ENCODE peak calls at places on chromosomes 6 and 20, in six cellular contexts. One of them, this sample, is unnamed.

GRCh38 chr6:85923013-85923430 is 280.3 kb upstream of the SYNCRIP start:
- DNase-seq in stimulated activated CD4-positive, alpha-beta T cell treated with anti-CD3 and anti-CD28 coated beads, TNF-alpha, amount 100 ng/mL, for 24 hours: no peak
- DNase-seq in fibroblast of mammary gland: peak
- DNase-seq in tibial nerve: no peak
- DNase-seq in A549: peak
- DNase-seq in stimulated activated CD8-positive, alpha-beta memory T cell treated with anti-CD3 and anti-CD28 coated beads, Interleukin-15, amount 100 ng/mL, for 4 hours: no peak
- DNase-seq in this sample: peak

GRCh38 chr6:44386364-44386928 is 1.1 kb upstream of the CDC5L start:
- DNase-seq in tibial nerve: no peak
- DNase-seq in A549: no peak
- DNase-seq in fibroblast of mammary gland: no peak
- DNase-seq in stimulated activated CD8-positive, alpha-beta memory T cell treated with anti-CD3 and anti-CD28 coated beads, Interleukin-15, amount 100 ng/mL, for 4 hours: no peak
- DNase-seq in stimulated activated CD4-positive, alpha-beta T cell treated with anti-CD3 and anti-CD28 coated beads, TNF-alpha, amount 100 ng/mL, for 24 hours: no peak
- DNase-seq in this sample: no peak

GRCh38 chr20:574297-574942 is 30.8 kb upstream of the CSNK2A1 start:
- DNase-seq in tibial nerve: no peak
- DNase-seq in stimulated activated CD8-positive, alpha-beta memory T cell treated with anti-CD3 and anti-CD28 coated beads, Interleukin-15, amount 100 ng/mL, for 4 hours: no peak
- DNase-seq in stimulated activated CD4-positive, alpha-beta T cell treated with anti-CD3 and anti-CD28 coated beads, TNF-alpha, amount 100 ng/mL, for 24 hours: no peak
- DNase-seq in fibroblast of mammary gland: no peak
- DNase-seq in A549: no peak
- DNase-seq in this sample: peak

GRCh38 chr20:17023036-17023435 is 203.8 kb upstream of the PCSK2 start:
- DNase-seq in A549: no peak
- DNase-seq in fibroblast of mammary gland: no peak
- DNase-seq in tibial nerve: no peak
- DNase-seq in stimulated activated CD4-positive, alpha-beta T cell treated with anti-CD3 and anti-CD28 coated beads, TNF-alpha, amount 100 ng/mL, for 24 hours: no peak
- DNase-seq in stimulated activated CD8-positive, alpha-beta memory T cell treated with anti-CD3 and anti-CD28 coated beads, Interleukin-15, amount 100 ng/mL, for 4 hours: no peak
- DNase-seq in this sample: no peak

GRCh38 chr6:34447915-34448314 is 18.0 kb upstream of the PACSIN1 start:
- DNase-seq in stimulated activated CD8-positive, alpha-beta memory T cell treated with anti-CD3 and anti-CD28 coated beads, Interleukin-15, amount 100 ng/mL, for 4 hours: no peak
- DNase-seq in fibroblast of mammary gland: no peak
- DNase-seq in tibial nerve: no peak
- DNase-seq in A549: no peak
- DNase-seq in stimulated activated CD4-positive, alpha-beta T cell treated with anti-CD3 and anti-CD28 coated beads, TNF-alpha, amount 100 ng/mL, for 24 hours: no peak
- DNase-seq in this sample: peak

GRCh38 chr20:40672095-40672494 is 16.9 kb downstream of the MAFB start:
- DNase-seq in stimulated activated CD8-positive, alpha-beta memory T cell treated with anti-CD3 and anti-CD28 coated beads, Interleukin-15, amount 100 ng/mL, for 4 hours: no peak
- DNase-seq in A549: no peak
- DNase-seq in tibial nerve: no peak
- DNase-seq in stimulated activated CD4-positive, alpha-beta T cell treated with anti-CD3 and anti-CD28 coated beads, TNF-alpha, amount 100 ng/mL, for 24 hours: no peak
- DNase-seq in fibroblast of mammary gland: no peak
- DNase-seq in this sample: no peak

GRCh38 chr6:89351632-89352328 is 742 bp downstream of the UBE2J1 start:
- DNase-seq in fibroblast of mammary gland: no peak
- DNase-seq in stimulated activated CD8-positive, alpha-beta memory T cell treated with anti-CD3 and anti-CD28 coated beads, Interleukin-15, amount 100 ng/mL, for 4 hours: no peak
- DNase-seq in stimulated activated CD4-positive, alpha-beta T cell treated with anti-CD3 and anti-CD28 coated beads, TNF-alpha, amount 100 ng/mL, for 24 hours: no peak
- DNase-seq in A549: peak
- DNase-seq in tibial nerve: no peak
- DNase-seq in this sample: peak

GRCh38 chr20:41179961-41180360 is 42.6 kb downstream of the PLCG1 start:
- DNase-seq in stimulated activated CD8-positive, alpha-beta memory T cell treated with anti-CD3 and anti-CD28 coated beads, Interleukin-15, amount 100 ng/mL, for 4 hours: no peak
- DNase-seq in stimulated activated CD4-positive, alpha-beta T cell treated with anti-CD3 and anti-CD28 coated beads, TNF-alpha, amount 100 ng/mL, for 24 hours: no peak
- DNase-seq in tibial nerve: peak
- DNase-seq in fibroblast of mammary gland: no peak
- DNase-seq in A549: no peak
- DNase-seq in this sample: peak

GRCh38 chr6:45959534-45960195 is 56.0 kb downstream of the CLIC5 start:
- DNase-seq in stimulated activated CD8-positive, alpha-beta memory T cell treated with anti-CD3 and anti-CD28 coated beads, Interleukin-15, amount 100 ng/mL, for 4 hours: no peak
- DNase-seq in tibial nerve: no peak
- DNase-seq in stimulated activated CD4-positive, alpha-beta T cell treated with anti-CD3 and anti-CD28 coated beads, TNF-alpha, amount 100 ng/mL, for 24 hours: no peak
- DNase-seq in fibroblast of mammary gland: peak
- DNase-seq in A549: no peak
- DNase-seq in this sample: no peak

GRCh38 chr6:30378290-30378937 is 33.5 kb downstream of the RPP21 start:
- DNase-seq in fibroblast of mammary gland: peak
- DNase-seq in A549: no peak
- DNase-seq in stimulated activated CD8-positive, alpha-beta memory T cell treated with anti-CD3 and anti-CD28 coated beads, Interleukin-15, amount 100 ng/mL, for 4 hours: no peak
- DNase-seq in stimulated activated CD4-positive, alpha-beta T cell treated with anti-CD3 and anti-CD28 coated beads, TNF-alpha, amount 100 ng/mL, for 24 hours: no peak
- DNase-seq in tibial nerve: no peak
- DNase-seq in this sample: no peak

GRCh38 chr6:52284131-52284459 is 447 bp downstream of the MCM3 start:
- DNase-seq in stimulated activated CD4-positive, alpha-beta T cell treated with anti-CD3 and anti-CD28 coated beads, TNF-alpha, amount 100 ng/mL, for 24 hours: peak
- DNase-seq in stimulated activated CD8-positive, alpha-beta memory T cell treated with anti-CD3 and anti-CD28 coated beads, Interleukin-15, amount 100 ng/mL, for 4 hours: no peak
- DNase-seq in fibroblast of mammary gland: peak
- DNase-seq in A549: no peak
- DNase-seq in tibial nerve: no peak
- DNase-seq in this sample: peak

GRCh38 chr6:89951574-89952360 is 57.5 kb downstream of the GJA10 start:
- DNase-seq in A549: no peak
- DNase-seq in stimulated activated CD4-positive, alpha-beta T cell treated with anti-CD3 and anti-CD28 coated beads, TNF-alpha, amount 100 ng/mL, for 24 hours: no peak
- DNase-seq in tibial nerve: no peak
- DNase-seq in stimulated activated CD8-positive, alpha-beta memory T cell treated with anti-CD3 and anti-CD28 coated beads, Interleukin-15, amount 100 ng/mL, for 4 hours: no peak
- DNase-seq in fibroblast of mammary gland: peak
- DNase-seq in this sample: peak

GRCh38 chr6:166553563-166554271 is 32.8 kb downstream of the RAMACL start:
- DNase-seq in tibial nerve: peak
- DNase-seq in A549: no peak
- DNase-seq in stimulated activated CD4-positive, alpha-beta T cell treated with anti-CD3 and anti-CD28 coated beads, TNF-alpha, amount 100 ng/mL, for 24 hours: no peak
- DNase-seq in fibroblast of mammary gland: peak
- DNase-seq in stimulated activated CD8-positive, alpha-beta memory T cell treated with anti-CD3 and anti-CD28 coated beads, Interleukin-15, amount 100 ng/mL, for 4 hours: no peak
- DNase-seq in this sample: no peak

GRCh38 chr6:149897855-149898744 is at the start of gene RAET1E:
- DNase-seq in tibial nerve: no peak
- DNase-seq in fibroblast of mammary gland: no peak
- DNase-seq in A549: no peak
- DNase-seq in stimulated activated CD8-positive, alpha-beta memory T cell treated with anti-CD3 and anti-CD28 coated beads, Interleukin-15, amount 100 ng/mL, for 4 hours: no peak
- DNase-seq in stimulated activated CD4-positive, alpha-beta T cell treated with anti-CD3 and anti-CD28 coated beads, TNF-alpha, amount 100 ng/mL, for 24 hours: no peak
- DNase-seq in this sample: no peak

GRCh38 chr20:47231382-47232042 is 125.0 kb downstream of the ZMYND8 start:
- DNase-seq in tibial nerve: no peak
- DNase-seq in stimulated activated CD8-positive, alpha-beta memory T cell treated with anti-CD3 and anti-CD28 coated beads, Interleukin-15, amount 100 ng/mL, for 4 hours: no peak
- DNase-seq in A549: no peak
- DNase-seq in stimulated activated CD4-positive, alpha-beta T cell treated with anti-CD3 and anti-CD28 coated beads, TNF-alpha, amount 100 ng/mL, for 24 hours: no peak
- DNase-seq in fibroblast of mammary gland: no peak
- DNase-seq in this sample: no peak

GRCh38 chr20:24962182-24962492 is 13.1 kb downstream of the CST7 start:
- DNase-seq in A549: no peak
- DNase-seq in stimulated activated CD4-positive, alpha-beta T cell treated with anti-CD3 and anti-CD28 coated beads, TNF-alpha, amount 100 ng/mL, for 24 hours: no peak
- DNase-seq in tibial nerve: no peak
- DNase-seq in fibroblast of mammary gland: no peak
- DNase-seq in stimulated activated CD8-positive, alpha-beta memory T cell treated with anti-CD3 and anti-CD28 coated beads, Interleukin-15, amount 100 ng/mL, for 4 hours: no peak
- DNase-seq in this sample: no peak

GRCh38 chr20:41879151-41879550 is 261.0 kb upstream of the CHD6 start:
- DNase-seq in A549: no peak
- DNase-seq in stimulated activated CD4-positive, alpha-beta T cell treated with anti-CD3 and anti-CD28 coated beads, TNF-alpha, amount 100 ng/mL, for 24 hours: no peak
- DNase-seq in tibial nerve: no peak
- DNase-seq in fibroblast of mammary gland: no peak
- DNase-seq in stimulated activated CD8-positive, alpha-beta memory T cell treated with anti-CD3 and anti-CD28 coated beads, Interleukin-15, amount 100 ng/mL, for 4 hours: no peak
- DNase-seq in this sample: no peak

GRCh38 chr6:170199716-170200115 is 91.2 kb downstream of the DLL1 start:
- DNase-seq in A549: no peak
- DNase-seq in fibroblast of mammary gland: no peak
- DNase-seq in stimulated activated CD4-positive, alpha-beta T cell treated with anti-CD3 and anti-CD28 coated beads, TNF-alpha, amount 100 ng/mL, for 24 hours: no peak
- DNase-seq in stimulated activated CD8-positive, alpha-beta memory T cell treated with anti-CD3 and anti-CD28 coated beads, Interleukin-15, amount 100 ng/mL, for 4 hours: no peak
- DNase-seq in tibial nerve: no peak
- DNase-seq in this sample: no peak

GRCh38 chr6:138774370-138774769 is 801 bp downstream of the CCDC28A start:
- DNase-seq in fibroblast of mammary gland: peak
- DNase-seq in stimulated activated CD4-positive, alpha-beta T cell treated with anti-CD3 and anti-CD28 coated beads, TNF-alpha, amount 100 ng/mL, for 24 hours: no peak
- DNase-seq in stimulated activated CD8-positive, alpha-beta memory T cell treated with anti-CD3 and anti-CD28 coated beads, Interleukin-15, amount 100 ng/mL, for 4 hours: no peak
- DNase-seq in tibial nerve: no peak
- DNase-seq in A549: no peak
- DNase-seq in this sample: no peak

GRCh38 chr20:47175501-47175900 is 181.0 kb downstream of the ZMYND8 start:
- DNase-seq in A549: no peak
- DNase-seq in stimulated activated CD4-positive, alpha-beta T cell treated with anti-CD3 and anti-CD28 coated beads, TNF-alpha, amount 100 ng/mL, for 24 hours: no peak
- DNase-seq in stimulated activated CD8-positive, alpha-beta memory T cell treated with anti-CD3 and anti-CD28 coated beads, Interleukin-15, amount 100 ng/mL, for 4 hours: no peak
- DNase-seq in fibroblast of mammary gland: no peak
- DNase-seq in tibial nerve: no peak
- DNase-seq in this sample: no peak

GRCh38 chr6:1893470-1894130 is 283.9 kb downstream of the FOXC1 start:
- DNase-seq in tibial nerve: no peak
- DNase-seq in stimulated activated CD4-positive, alpha-beta T cell treated with anti-CD3 and anti-CD28 coated beads, TNF-alpha, amount 100 ng/mL, for 24 hours: no peak
- DNase-seq in stimulated activated CD8-positive, alpha-beta memory T cell treated with anti-CD3 and anti-CD28 coated beads, Interleukin-15, amount 100 ng/mL, for 4 hours: no peak
- DNase-seq in fibroblast of mammary gland: no peak
- DNase-seq in A549: no peak
- DNase-seq in this sample: no peak

GRCh38 chr6:1757133-1757532 is 147.4 kb downstream of the FOXC1 start:
- DNase-seq in tibial nerve: no peak
- DNase-seq in fibroblast of mammary gland: no peak
- DNase-seq in A549: no peak
- DNase-seq in stimulated activated CD4-positive, alpha-beta T cell treated with anti-CD3 and anti-CD28 coated beads, TNF-alpha, amount 100 ng/mL, for 24 hours: no peak
- DNase-seq in stimulated activated CD8-positive, alpha-beta memory T cell treated with anti-CD3 and anti-CD28 coated beads, Interleukin-15, amount 100 ng/mL, for 4 hours: no peak
- DNase-seq in this sample: no peak

GRCh38 chr6:163137504-163137903 is 277.0 kb upstream of the QKI start:
- DNase-seq in stimulated activated CD8-positive, alpha-beta memory T cell treated with anti-CD3 and anti-CD28 coated beads, Interleukin-15, amount 100 ng/mL, for 4 hours: no peak
- DNase-seq in fibroblast of mammary gland: no peak
- DNase-seq in stimulated activated CD4-positive, alpha-beta T cell treated with anti-CD3 and anti-CD28 coated beads, TNF-alpha, amount 100 ng/mL, for 24 hours: no peak
- DNase-seq in tibial nerve: no peak
- DNase-seq in A549: no peak
- DNase-seq in this sample: no peak

GRCh38 chr6:166360243-166361079 is 18.1 kb upstream of the SFT2D1 start:
- DNase-seq in fibroblast of mammary gland: peak
- DNase-seq in stimulated activated CD8-positive, alpha-beta memory T cell treated with anti-CD3 and anti-CD28 coated beads, Interleukin-15, amount 100 ng/mL, for 4 hours: no peak
- DNase-seq in A549: no peak
- DNase-seq in stimulated activated CD4-positive, alpha-beta T cell treated with anti-CD3 and anti-CD28 coated beads, TNF-alpha, amount 100 ng/mL, for 24 hours: no peak
- DNase-seq in tibial nerve: peak
- DNase-seq in this sample: no peak

GRCh38 chr6:132811276-132811675 is 3.1 kb upstream of the RPS12 start:
- DNase-seq in fibroblast of mammary gland: peak
- DNase-seq in tibial nerve: no peak
- DNase-seq in stimulated activated CD4-positive, alpha-beta T cell treated with anti-CD3 and anti-CD28 coated beads, TNF-alpha, amount 100 ng/mL, for 24 hours: no peak
- DNase-seq in stimulated activated CD8-positive, alpha-beta memory T cell treated with anti-CD3 and anti-CD28 coated beads, Interleukin-15, amount 100 ng/mL, for 4 hours: no peak
- DNase-seq in A549: no peak
- DNase-seq in this sample: no peak

GRCh38 chr20:5171074-5171789 is 44.4 kb downstream of the CDS2 start:
- DNase-seq in stimulated activated CD4-positive, alpha-beta T cell treated with anti-CD3 and anti-CD28 coated beads, TNF-alpha, amount 100 ng/mL, for 24 hours: no peak
- DNase-seq in tibial nerve: no peak
- DNase-seq in A549: no peak
- DNase-seq in stimulated activated CD8-positive, alpha-beta memory T cell treated with anti-CD3 and anti-CD28 coated beads, Interleukin-15, amount 100 ng/mL, for 4 hours: no peak
- DNase-seq in fibroblast of mammary gland: no peak
- DNase-seq in this sample: peak

GRCh38 chr6:105806486-105806920 is 279.6 kb upstream of the PRDM1 start:
- DNase-seq in fibroblast of mammary gland: no peak
- DNase-seq in tibial nerve: no peak
- DNase-seq in stimulated activated CD4-positive, alpha-beta T cell treated with anti-CD3 and anti-CD28 coated beads, TNF-alpha, amount 100 ng/mL, for 24 hours: no peak
- DNase-seq in stimulated activated CD8-positive, alpha-beta memory T cell treated with anti-CD3 and anti-CD28 coated beads, Interleukin-15, amount 100 ng/mL, for 4 hours: no peak
- DNase-seq in A549: no peak
- DNase-seq in this sample: no peak

GRCh38 chr6:166716910-166717617 is 90.0 kb upstream of the RPS6KA2 start:
- DNase-seq in tibial nerve: no peak
- DNase-seq in stimulated activated CD8-positive, alpha-beta memory T cell treated with anti-CD3 and anti-CD28 coated beads, Interleukin-15, amount 100 ng/mL, for 4 hours: no peak
- DNase-seq in fibroblast of mammary gland: no peak
- DNase-seq in A549: no peak
- DNase-seq in stimulated activated CD4-positive, alpha-beta T cell treated with anti-CD3 and anti-CD28 coated beads, TNF-alpha, amount 100 ng/mL, for 24 hours: no peak
- DNase-seq in this sample: no peak

GRCh38 chr20:17645546-17646208 is 36.4 kb downstream of the RRBP1 start:
- DNase-seq in stimulated activated CD4-positive, alpha-beta T cell treated with anti-CD3 and anti-CD28 coated beads, TNF-alpha, amount 100 ng/mL, for 24 hours: no peak
- DNase-seq in stimulated activated CD8-positive, alpha-beta memory T cell treated with anti-CD3 and anti-CD28 coated beads, Interleukin-15, amount 100 ng/mL, for 4 hours: no peak
- DNase-seq in fibroblast of mammary gland: peak
- DNase-seq in A549: no peak
- DNase-seq in tibial nerve: no peak
- DNase-seq in this sample: no peak

GRCh38 chr6:46015119-46015968 is at the start of gene CLIC5:
- DNase-seq in stimulated activated CD4-positive, alpha-beta T cell treated with anti-CD3 and anti-CD28 coated beads, TNF-alpha, amount 100 ng/mL, for 24 hours: peak
- DNase-seq in stimulated activated CD8-positive, alpha-beta memory T cell treated with anti-CD3 and anti-CD28 coated beads, Interleukin-15, amount 100 ng/mL, for 4 hours: no peak
- DNase-seq in tibial nerve: no peak
- DNase-seq in fibroblast of mammary gland: no peak
- DNase-seq in A549: peak
- DNase-seq in this sample: peak

GRCh38 chr6:136508701-136509387 is 41.4 kb downstream of the MAP7 start:
- DNase-seq in fibroblast of mammary gland: no peak
- DNase-seq in A549: no peak
- DNase-seq in stimulated activated CD8-positive, alpha-beta memory T cell treated with anti-CD3 and anti-CD28 coated beads, Interleukin-15, amount 100 ng/mL, for 4 hours: no peak
- DNase-seq in tibial nerve: no peak
- DNase-seq in stimulated activated CD4-positive, alpha-beta T cell treated with anti-CD3 and anti-CD28 coated beads, TNF-alpha, amount 100 ng/mL, for 24 hours: no peak
- DNase-seq in this sample: no peak

GRCh38 chr6:169082093-169082492 is 171.6 kb downstream of the THBS2 start:
- DNase-seq in stimulated activated CD8-positive, alpha-beta memory T cell treated with anti-CD3 and anti-CD28 coated beads, Interleukin-15, amount 100 ng/mL, for 4 hours: no peak
- DNase-seq in fibroblast of mammary gland: no peak
- DNase-seq in tibial nerve: no peak
- DNase-seq in A549: no peak
- DNase-seq in stimulated activated CD4-positive, alpha-beta T cell treated with anti-CD3 and anti-CD28 coated beads, TNF-alpha, amount 100 ng/mL, for 24 hours: no peak
- DNase-seq in this sample: no peak

GRCh38 chr6:1445650-1446645 is 56.6 kb downstream of the FOXF2 start:
- DNase-seq in tibial nerve: no peak
- DNase-seq in stimulated activated CD8-positive, alpha-beta memory T cell treated with anti-CD3 and anti-CD28 coated beads, Interleukin-15, amount 100 ng/mL, for 4 hours: no peak
- DNase-seq in fibroblast of mammary gland: no peak
- DNase-seq in A549: no peak
- DNase-seq in stimulated activated CD4-positive, alpha-beta T cell treated with anti-CD3 and anti-CD28 coated beads, TNF-alpha, amount 100 ng/mL, for 24 hours: no peak
- DNase-seq in this sample: no peak

GRCh38 chr6:111515259-111515658 is 32.2 kb upstream of the REV3L start:
- DNase-seq in tibial nerve: no peak
- DNase-seq in stimulated activated CD4-positive, alpha-beta T cell treated with anti-CD3 and anti-CD28 coated beads, TNF-alpha, amount 100 ng/mL, for 24 hours: no peak
- DNase-seq in stimulated activated CD8-positive, alpha-beta memory T cell treated with anti-CD3 and anti-CD28 coated beads, Interleukin-15, amount 100 ng/mL, for 4 hours: no peak
- DNase-seq in A549: no peak
- DNase-seq in fibroblast of mammary gland: no peak
- DNase-seq in this sample: no peak